ENCODE peak calls at places on chromosomes 6 and 20, in eight cellular contexts. R is astrocyte of the spinal cord, G is epithelial cell of esophagus, F is PC-9, W is transverse colon, M is AG09309, J is dorsolateral prefrontal cortex, I is astrocyte. D is an unnamed sample.

GRCh38 chr20:17725094-17725835 is 25.5 kb downstream of the BANF2 start:
- DNase-seq in W (no peak), M (no peak), J (no peak), G (no peak), F (no peak), R (no peak), I (no peak), D (no peak)

GRCh38 chr20:25136643-25137559 is 55.0 kb upstream of the VSX1 start:
- DNase-seq in I (peak), W (peak), J (peak), G (peak), M (peak), F (peak), R (peak), D (peak)

GRCh38 chr6:119262612-119263011 is 86.9 kb downstream of the MAN1A1 start:
- DNase-seq in I (no peak), M (no peak), R (no peak), W (no peak), J (no peak), G (no peak), F (no peak), D (no peak)

GRCh38 chr20:53738039-53738944 is 144.7 kb upstream of the ZNF217 start:
- DNase-seq in R (peak), J (peak), W (peak), M (peak), I (peak), F (peak), G (peak), D (peak)

GRCh38 chr6:50791900-50792508 is 26.7 kb upstream of the TFAP2B start:
- DNase-seq in I (no peak), W (no peak), M (peak), G (peak), R (peak), F (no peak), J (no peak), D (peak)

GRCh38 chr20:16208443-16208842 is 364.8 kb downstream of the KIF16B start:
- DNase-seq in J (no peak), R (no peak), W (no peak), I (no peak), G (no peak), F (no peak), M (no peak), D (no peak)

GRCh38 chr6:5619249-5619648 is 357.9 kb downstream of the FARS2 start:
- DNase-seq in R (no peak), I (no peak), J (no peak), W (no peak), M (no peak), G (no peak), F (no peak), D (no peak)

GRCh38 chr6:13428528-13429405 is 58.6 kb downstream of the GFOD1 start:
- DNase-seq in J (no peak), I (no peak), G (no peak), W (no peak), F (no peak), R (no peak), M (no peak), D (no peak)

GRCh38 chr6:96816182-96816888 is 20.9 kb downstream of the GPR63 start:
- DNase-seq in M (no peak), F (no peak), W (no peak), I (no peak), R (peak), G (peak), J (no peak), D (no peak)

GRCh38 chr6:17863971-17864754 is 123.3 kb downstream of the KIF13A start:
- DNase-seq in I (peak), R (peak), M (no peak), J (peak), G (peak), W (peak), F (peak), D (peak)

GRCh38 chr6:154878866-154879491 is 116.1 kb upstream of the TIAM2 start:
- DNase-seq in J (no peak), R (peak), G (peak), I (no peak), F (no peak), M (no peak), W (no peak), D (peak)

GRCh38 chr6:38570750-38571149 is 69.0 kb downstream of the BTBD9 start:
- DNase-seq in W (no peak), F (no peak), R (peak), I (no peak), G (peak), M (no peak), J (no peak), D (peak)

GRCh38 chr6:4675086-4675485 is 101.1 kb upstream of the CDYL start:
- DNase-seq in I (no peak), J (no peak), G (no peak), F (no peak), M (no peak), R (no peak), W (no peak), D (no peak)

GRCh38 chr20:32333181-32333987 is 24.7 kb upstream of the ASXL1 start:
- DNase-seq in J (no peak), I (peak), G (no peak), R (no peak), F (no peak), W (peak), M (no peak), D (no peak)

GRCh38 chr6:168937061-168937460 is 316.6 kb downstream of the THBS2 start:
- DNase-seq in R (no peak), F (peak), I (peak), W (no peak), G (no peak), M (no peak), J (no peak), D (peak)

GRCh38 chr6:14200047-14200446 is 82.5 kb downstream of the CD83 start:
- DNase-seq in R (peak), M (no peak), I (peak), W (no peak), F (no peak), J (no peak), G (peak), D (peak)

GRCh38 chr20:22343612-22344011 is 240.8 kb downstream of the FOXA2 start:
- DNase-seq in F (no peak), G (no peak), M (no peak), J (no peak), W (no peak), I (no peak), R (no peak), D (no peak)
- H3K4me3 ChIP-seq in F (no peak), G (no peak), M (no peak), J (no peak), W (no peak), I (no peak), R (no peak), D (no peak)

GRCh38 chr20:12984069-12984765 is 24.6 kb upstream of the SPTLC3 start:
- DNase-seq in G (no peak), J (no peak), R (peak), F (no peak), W (no peak), M (peak), I (peak), D (no peak)

GRCh38 chr20:12989586-12989985 is 19.2 kb upstream of the SPTLC3 start:
- DNase-seq in R (no peak), W (no peak), M (no peak), I (no peak), F (no peak), G (no peak), J (no peak), D (no peak)

GRCh38 chr20:12982098-12982497 is 26.7 kb upstream of the SPTLC3 start:
- DNase-seq in W (no peak), M (no peak), G (no peak), R (no peak), I (no peak), F (no peak), J (no peak), D (no peak)

GRCh38 chr20:12984863-12985262 is 23.9 kb upstream of the SPTLC3 start:
- DNase-seq in J (no peak), G (peak), I (no peak), F (peak), R (no peak), M (no peak), W (no peak), D (no peak)

DNA sequence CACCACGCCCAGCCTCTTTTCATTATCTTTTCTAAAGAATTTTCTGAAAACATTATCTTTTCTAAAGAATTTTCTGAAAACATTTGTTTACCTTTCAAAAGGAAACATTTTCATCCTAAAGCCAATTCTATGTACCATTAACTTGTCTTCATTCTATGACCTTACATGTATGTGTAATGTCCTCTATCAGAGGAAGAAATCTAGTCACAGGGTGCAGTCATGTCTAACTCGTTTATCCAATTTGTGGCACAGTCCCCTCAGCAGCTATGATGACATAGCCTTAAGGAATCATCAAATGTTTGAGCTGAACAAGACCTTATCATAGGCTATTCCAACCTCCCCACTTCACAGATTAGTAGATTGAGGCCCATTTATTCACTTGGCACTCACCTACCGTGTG is 21.5 kb upstream of the SPTLC3 start:
- DNase-seq in W (no peak), I (no peak), R (no peak), G (no peak), M (no peak), F (no peak), J (no peak), D (no peak)
- TF ChIP-seq CTCF in W (no peak), I (no peak), R (no peak), G (no peak), M (no peak), F (no peak), J (no peak), D (no peak)

GRCh38 chr20:35171438-35171752 is 477 bp upstream of the PROCR start:
- DNase-seq in M (no peak), W (no peak), G (no peak), I (no peak), R (no peak), F (no peak), J (no peak), D (no peak)
- H3K4me3 ChIP-seq in M (peak), W (no peak), G (no peak), I (no peak), R (peak), F (peak), J (peak), D (no peak)

DNA sequence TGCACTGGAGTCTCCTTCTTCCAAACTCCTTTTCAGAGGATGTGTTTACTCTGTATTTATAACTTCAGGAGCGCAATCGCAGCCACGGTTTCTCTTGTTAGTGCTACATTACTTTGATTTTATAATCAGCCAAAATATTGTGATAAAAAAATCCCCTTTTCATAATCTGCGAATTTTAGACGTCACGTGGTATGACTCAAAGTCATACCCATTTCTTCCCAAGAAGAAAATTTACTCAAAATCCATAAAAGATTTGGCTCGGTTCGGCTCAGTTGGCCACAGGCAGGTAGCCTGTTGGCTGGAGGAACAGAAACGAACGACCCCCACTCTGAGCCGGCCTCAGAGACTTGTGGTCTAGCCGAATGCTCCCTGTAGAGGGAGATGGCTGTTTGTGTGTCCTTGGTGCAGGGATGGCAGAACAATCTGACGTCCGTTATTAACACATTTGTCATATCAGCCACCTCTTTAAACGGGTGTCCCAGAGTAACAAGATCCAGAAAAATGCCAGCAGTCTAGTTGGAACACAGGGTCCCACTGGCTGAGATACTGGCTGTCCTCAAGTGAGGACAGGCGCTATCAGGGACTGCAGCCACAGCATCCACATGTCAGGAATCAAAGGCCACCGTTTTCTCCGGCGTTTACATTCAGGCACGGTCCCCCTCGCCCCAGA is 247.6 kb downstream of the DLL1 start:
- DNase-seq in I (no peak), W (no peak), R (no peak), M (no peak), J (peak), G (no peak), F (no peak), D (no peak)
- TF ChIP-seq CTCF in I (no peak), W (no peak), R (no peak), M (no peak), J (no peak), G (no peak), F (no peak), D (no peak)

GRCh38 chr6:132147530-132148011 is 196.4 kb upstream of the CCN2 start:
- DNase-seq in I (peak), J (no peak), M (peak), G (no peak), F (no peak), R (peak), W (no peak), D (peak)

GRCh38 chr6:132153221-132153896 is 202.2 kb upstream of the CCN2 start:
- DNase-seq in G (no peak), J (no peak), R (peak), W (no peak), M (peak), F (no peak), I (peak), D (peak)
- H3K4me3 ChIP-seq in G (no peak), J (no peak), R (no peak), W (no peak), M (no peak), F (no peak), I (no peak), D (no peak)

DNA sequence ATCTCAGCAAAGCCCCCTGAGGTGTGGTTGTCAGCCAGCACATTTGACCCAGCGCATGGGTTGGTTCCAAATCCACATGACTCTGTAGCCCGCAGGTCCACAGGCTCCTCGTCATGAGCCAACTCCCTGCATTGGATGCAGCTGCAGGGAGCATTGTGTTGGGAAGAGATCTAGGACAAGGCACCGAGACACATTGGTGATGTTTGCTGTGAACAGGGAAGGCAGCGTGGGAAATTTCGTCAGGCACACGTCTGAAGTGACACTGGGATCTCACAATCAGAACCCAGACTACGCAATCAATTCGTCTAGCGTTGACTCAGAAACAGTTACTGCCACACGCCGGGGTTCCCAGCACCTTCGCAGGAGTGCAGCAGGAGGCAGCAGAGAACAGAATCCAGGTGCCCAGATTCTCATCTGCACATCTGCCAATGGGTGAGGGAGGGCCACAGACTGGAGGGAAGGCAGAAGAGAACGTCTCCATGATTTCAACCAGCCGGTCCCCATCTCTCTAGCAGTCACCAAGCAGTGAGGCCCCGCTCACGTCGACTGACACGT is 177.0 kb downstream of the TTLL2 start:
- DNase-seq in M (no peak), J (no peak), W (peak), R (peak), I (no peak), G (no peak), F (no peak), D (no peak)
- TF ChIP-seq CTCF in M (no peak), J (no peak), W (peak), R (peak), I (no peak), G (no peak), F (peak), D (no peak)

GRCh38 chr6:10414766-10415592 is at the start of gene TFAP2A:
- DNase-seq in R (no peak), J (no peak), I (peak), W (no peak), F (no peak), G (peak), M (no peak), D (peak)

GRCh38 chr6:10412165-10412947 is 2.5 kb downstream of the TFAP2A start:
- DNase-seq in W (no peak), M (peak), G (peak), J (no peak), R (peak), I (peak), F (peak), D (no peak)

GRCh38 chr6:10412948-10413849 is 1.7 kb downstream of the TFAP2A start:
- DNase-seq in I (no peak), M (no peak), F (peak), R (no peak), J (no peak), G (peak), W (peak), D (no peak)

GRCh38 chr6:10415593-10416480 is 963 bp upstream of the TFAP2A start:
- DNase-seq in I (no peak), J (no peak), F (no peak), R (no peak), G (no peak), W (no peak), M (no peak), D (no peak)

GRCh38 chr6:10413850-10414765 is 766 bp downstream of the TFAP2A start:
- DNase-seq in R (no peak), G (peak), F (peak), I (no peak), W (no peak), J (no peak), M (no peak), D (no peak)
- H3K4me3 ChIP-seq in R (no peak), G (peak), F (peak), I (peak), W (no peak), J (peak), M (peak), D (no peak)

GRCh38 chr20:10699941-10700340 is 26.1 kb upstream of the JAG1 start:
- DNase-seq in G (no peak), J (no peak), M (no peak), I (no peak), F (no peak), R (no peak), W (peak), D (no peak)

GRCh38 chr20:10705801-10706459 is 32.1 kb upstream of the JAG1 start:
- DNase-seq in F (peak), R (no peak), W (peak), G (peak), I (peak), J (no peak), M (no peak), D (no peak)

GRCh38 chr20:10699506-10699905 is 25.7 kb upstream of the JAG1 start:
- DNase-seq in M (no peak), W (no peak), R (no peak), J (no peak), G (no peak), I (no peak), F (no peak), D (no peak)

GRCh38 chr20:10706460-10706811 is 32.6 kb upstream of the JAG1 start:
- DNase-seq in R (no peak), I (no peak), M (no peak), G (no peak), W (no peak), F (no peak), J (no peak), D (no peak)

DNA sequence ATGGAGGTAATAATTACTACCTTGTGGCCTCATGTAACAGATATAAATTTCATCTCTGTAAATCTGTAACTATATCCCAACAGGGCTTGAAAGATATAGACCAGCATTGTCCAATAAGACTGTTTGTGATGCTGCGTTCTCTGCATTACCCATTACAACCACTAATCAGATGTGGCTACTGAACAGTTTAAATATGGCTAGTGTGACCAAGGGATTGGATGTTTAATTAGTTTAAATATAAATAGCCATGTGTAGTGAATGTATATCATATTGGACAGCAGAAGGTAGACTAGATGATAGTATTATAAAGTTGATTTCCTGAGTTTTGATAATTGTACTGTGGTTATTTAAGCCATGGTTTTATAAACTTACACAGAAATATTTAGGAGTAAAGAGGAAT is 27.8 kb upstream of the JAG1 start:
- DNase-seq in J (no peak), G (no peak), W (no peak), R (no peak), F (no peak), M (no peak), I (no peak), D (no peak)
- TF ChIP-seq CTCF in J (no peak), G (no peak), W (no peak), R (no peak), F (no peak), M (no peak), I (no peak), D (no peak)